ENCODE peak calls at places on chromosomes 1 and 21, in nine cellular contexts. L is SK-N-SH, B is MM.1S, Y is neural progenitor cell, Z is GM23248, E is OCI-LY7, F is PC-3, V is HCT116, D is GM23338. S is an unnamed sample.

GRCh38 chr1:9425859-9426258 is 113.4 kb upstream of the SLC25A33 start:
- DNase-seq in L (no peak), B (no peak), Y (no peak), Z (no peak), E (peak), F (no peak), V (no peak), D (no peak), S (no peak)

GRCh38 chr1:243596441-243597183 is 253.4 kb downstream of the AKT3 start:
- DNase-seq in L (no peak), B (peak), Y (no peak), Z (peak), E (no peak), F (peak), V (no peak), D (no peak), S (no peak)

GRCh38 chr1:153494976-153495535 is 34.6 kb upstream of the S100A7 start:
- DNase-seq in L (peak), B (peak), Y (peak), Z (peak), E (peak), F (peak), V (peak), D (peak), S (peak)

GRCh38 chr1:178566187-178566586 is 53.3 kb downstream of the TEX35 start:
- DNase-seq in L (no peak), B (no peak), Y (no peak), Z (peak), E (no peak), F (no peak), V (no peak), D (no peak), S (no peak)

GRCh38 chr1:228045405-228045804 is 37.1 kb upstream of the ARF1 start:
- DNase-seq in L (no peak), B (no peak), Y (no peak), Z (no peak), E (no peak), F (peak), V (no peak), D (no peak), S (no peak)

GRCh38 chr1:7379445-7379971 is 391.6 kb upstream of the VAMP3 start:
- DNase-seq in L (no peak), B (no peak), Y (peak), Z (peak), E (no peak), F (peak), V (no peak), D (peak), S (peak)

GRCh38 chr1:234686035-234686434 is 76.1 kb upstream of the IRF2BP2 start:
- DNase-seq in L (no peak), B (no peak), Y (no peak), Z (peak), E (no peak), F (no peak), V (no peak), D (no peak), S (no peak)

GRCh38 chr21:41965045-41965444 is 11.2 kb upstream of the C2CD2 start:
- DNase-seq in L (no peak), B (no peak), Y (no peak), Z (no peak), E (peak), F (peak), V (no peak), D (no peak), S (no peak)

GRCh38 chr1:226736908-226737818 is 1.9 kb downstream of the ITPKB start:
- DNase-seq in L (peak), B (peak), Y (peak), Z (peak), E (peak), F (peak), V (no peak), D (peak), S (peak)

GRCh38 chr1:183070234-183070922 is 47.2 kb downstream of the LAMC1 start:
- DNase-seq in L (no peak), B (no peak), Y (no peak), Z (peak), E (no peak), F (no peak), V (no peak), D (no peak), S (no peak)

DNA sequence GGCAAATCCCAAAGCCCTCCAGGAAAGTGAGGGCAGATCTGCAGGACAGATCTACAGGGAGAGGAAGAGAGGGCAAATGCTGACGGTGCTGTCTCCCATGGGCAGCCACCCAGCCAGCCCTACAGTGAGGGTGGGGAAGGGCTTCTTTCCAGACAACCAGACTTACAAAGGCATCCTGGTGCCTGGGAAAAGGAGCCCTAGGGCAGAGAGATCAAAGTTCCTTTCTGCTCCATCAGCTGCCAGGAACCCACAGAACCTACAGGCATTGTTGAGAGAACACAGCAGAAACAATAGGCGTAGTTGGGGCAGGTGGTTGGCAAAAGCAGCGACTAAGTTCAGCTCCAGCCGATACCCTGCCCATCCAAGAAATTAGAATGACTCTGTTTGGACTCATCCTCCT is 332.4 kb downstream of the KCNH1 start:
- DNase-seq in L (no peak), B (no peak), Y (peak), Z (no peak), E (no peak), F (no peak), V (no peak), D (no peak), S (no peak)
- TF ChIP-seq EZH2phosphoT487 in L (no peak), B (no peak), Y (no peak), Z (no peak), E (no peak), F (no peak), V (no peak), D (no peak), S (no peak)

GRCh38 chr1:197268012-197268411 is at the start of gene CRB1:
- DNase-seq in L (peak), B (peak), Y (peak), Z (peak), E (peak), F (no peak), V (no peak), D (peak), S (no peak)
- TF ChIP-seq EZH2phosphoT487 in L (no peak), B (no peak), Y (no peak), Z (no peak), E (no peak), F (no peak), V (no peak), D (no peak), S (no peak)

DNA sequence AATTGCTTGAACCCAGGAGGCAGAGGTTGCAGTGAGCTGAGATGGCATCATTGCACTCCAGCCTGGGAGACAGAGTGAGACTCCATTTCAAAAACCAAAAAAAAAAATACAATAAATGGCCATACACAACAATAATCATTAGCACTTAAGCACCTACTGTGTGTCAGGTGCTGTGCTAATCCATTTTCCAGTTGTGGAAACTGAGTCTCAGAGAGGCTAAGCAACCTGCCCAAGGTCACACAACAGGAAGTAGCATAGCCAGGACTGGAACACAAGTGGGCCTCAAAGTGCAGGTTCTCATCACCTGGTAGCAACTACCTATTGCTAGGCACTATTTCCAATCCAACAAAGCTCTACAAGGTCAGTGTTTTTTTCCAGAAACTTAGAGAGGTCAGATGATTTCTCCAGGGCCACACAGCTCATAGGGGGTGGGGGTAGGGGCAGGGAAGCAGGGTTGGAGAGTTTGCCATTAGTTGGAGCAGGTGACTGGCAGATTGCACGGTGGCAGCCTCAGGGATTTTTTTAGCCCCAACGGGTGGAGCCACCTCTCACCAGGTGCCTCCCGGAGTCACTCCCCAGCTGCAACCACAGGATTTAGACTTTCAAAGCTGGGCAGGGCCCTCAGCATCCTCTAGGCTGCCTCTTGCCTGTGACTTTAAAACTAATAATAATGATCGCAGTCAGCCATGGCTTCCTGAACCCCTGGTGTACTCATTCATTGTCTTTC is 52.5 kb upstream of the ID3 start:
- DNase-seq in L (no peak), B (peak), Y (no peak), Z (no peak), E (peak), F (no peak), V (no peak), D (no peak), S (no peak)
- TF ChIP-seq EZH2phosphoT487 in L (no peak), B (no peak), Y (no peak), Z (no peak), E (no peak), F (no peak), V (no peak), D (no peak), S (no peak)

DNA sequence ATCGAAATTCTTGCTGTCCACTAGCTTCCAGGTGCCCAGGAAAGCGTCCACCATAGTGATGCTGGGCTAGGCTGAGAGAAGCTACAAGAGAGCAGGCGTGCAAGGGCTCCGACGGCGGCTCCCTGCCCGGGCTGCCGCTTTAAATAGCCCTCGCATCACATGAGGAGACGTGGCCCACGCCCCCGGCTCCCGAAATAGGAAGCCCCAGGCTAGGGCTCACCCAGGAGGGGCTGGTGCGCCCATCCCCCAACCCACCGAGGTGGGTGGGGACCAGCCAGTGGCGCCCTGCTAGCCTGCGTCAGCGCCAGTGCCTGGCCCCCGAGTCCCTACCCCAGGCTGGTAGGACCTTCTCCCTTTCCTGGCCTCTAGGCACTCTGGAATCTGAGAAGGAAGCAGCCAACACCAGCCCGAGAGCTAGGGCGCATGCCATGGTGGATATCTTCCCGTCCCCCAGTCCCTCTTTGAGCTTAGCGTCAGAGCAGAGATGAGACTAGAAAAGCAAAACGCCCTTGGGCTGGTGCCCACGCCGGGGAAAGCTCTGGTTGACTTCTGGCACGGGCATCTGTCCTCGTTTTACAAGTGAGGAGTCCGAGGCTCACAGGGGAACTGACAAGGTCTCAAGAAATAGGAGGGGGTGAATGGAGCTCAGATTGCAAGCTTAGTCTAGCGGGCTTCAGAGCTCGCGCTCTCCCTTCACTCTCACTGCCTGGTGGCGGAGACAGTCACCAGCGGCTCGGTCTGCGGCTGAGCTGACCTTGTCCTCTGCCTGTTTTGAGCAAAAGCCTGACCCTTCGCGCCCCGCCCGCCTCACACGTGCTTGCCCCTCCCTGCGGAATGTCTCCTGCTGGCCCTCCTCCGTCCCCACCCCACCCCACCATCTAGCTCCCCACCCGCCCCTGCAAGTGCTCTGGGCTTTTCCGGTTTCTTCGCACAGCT is at the start of gene FABP3:
- DNase-seq in L (peak), B (no peak), Y (peak), Z (peak), E (no peak), F (peak), V (no peak), D (peak), S (peak)
- TF ChIP-seq EZH2phosphoT487 in L (no peak), B (no peak), Y (no peak), Z (no peak), E (no peak), F (no peak), V (no peak), D (no peak), S (no peak)

DNA sequence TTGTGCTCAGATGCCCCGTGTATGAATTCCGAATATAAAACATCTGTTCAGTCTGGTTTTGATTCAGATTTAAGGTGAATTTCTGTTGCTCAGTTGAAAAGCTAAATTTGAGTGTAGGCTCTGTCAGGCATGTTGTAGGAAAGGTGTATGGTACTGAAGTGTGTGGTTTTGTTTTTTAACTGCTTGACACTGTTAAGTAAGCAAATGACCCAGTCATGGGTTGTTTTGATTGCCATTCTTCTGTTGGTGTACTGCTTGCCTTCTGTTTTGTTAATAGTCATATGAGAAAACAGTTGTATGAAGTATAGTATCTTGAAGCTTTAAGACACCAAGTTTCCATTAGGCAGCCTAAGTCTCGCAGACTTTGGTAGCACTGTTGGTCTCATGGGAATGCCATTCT is 10.0 kb downstream of the MRPS6 start:
- DNase-seq in L (no peak), B (no peak), Y (no peak), Z (no peak), E (no peak), F (no peak), V (no peak), D (no peak), S (no peak)
- TF ChIP-seq EZH2phosphoT487 in L (no peak), B (no peak), Y (no peak), Z (no peak), E (no peak), F (no peak), V (no peak), D (no peak), S (no peak)

GRCh38 chr1:101242331-101243050 is 5.7 kb downstream of the S1PR1 start:
- DNase-seq in L (no peak), B (no peak), Y (no peak), Z (no peak), E (no peak), F (no peak), V (no peak), D (no peak), S (no peak)
- TF ChIP-seq EZH2phosphoT487 in L (no peak), B (no peak), Y (no peak), Z (no peak), E (no peak), F (no peak), V (no peak), D (no peak), S (no peak)